ENCODE peak calls at places on chromosome 14, in eight cellular contexts. Y is astrocyte of the spinal cord; F is fibroblast of villous mesenchyme; N is body of pancreas; Z is psoas muscle; M is CD8-positive, alpha-beta T cell; S is epithelial cell of esophagus; P is tibial artery. O is an unnamed sample.

GRCh38 chr14:24207104-24207543 is 1.6 kb downstream of the TSSK4 start:
- DNase-seq in P (no peak), M (no peak), S (no peak), N (peak; percentile 7), Y (no peak), F (no peak), Z (no peak), O (no peak)

GRCh38 chr14:68309631-68310030 is 483.2 kb downstream of the ZFP36L1 start:
- DNase-seq in N (no peak), S (peak; percentile 52), Z (no peak), M (no peak), P (no peak), F (no peak), Y (peak; percentile 7), O (no peak)

GRCh38 chr14:97061198-97061597 is 264.0 kb downstream of the VRK1 start:
- DNase-seq in P (peak; percentile 42), F (no peak), S (no peak), M (no peak), Y (no peak), Z (no peak), N (no peak), O (no peak)

GRCh38 chr14:62616668-62617067 is 428.6 kb downstream of the KCNH5 start:
- DNase-seq in M (no peak), F (no peak), P (no peak), Z (no peak), S (no peak), N (no peak), Y (no peak), O (no peak)

GRCh38 chr14:96170961-96171592 is 33.6 kb upstream of the BDKRB2 start:
- DNase-seq in Y (no peak), F (no peak), Z (no peak), M (no peak), N (no peak), S (no peak), P (peak; percentile 17), O (no peak)

GRCh38 chr14:27327095-27327494 is 729.3 kb upstream of the NOVA1 start:
- DNase-seq in Z (no peak), Y (no peak), S (no peak), P (no peak), M (no peak), F (no peak), N (no peak), O (no peak)

GRCh38 chr14:102666635-102667034 is 74.2 kb downstream of the RCOR1 start:
- DNase-seq in Y (no peak), P (no peak), M (no peak), F (no peak), Z (no peak), S (no peak), N (no peak), O (peak; percentile 21)

GRCh38 chr14:104346112-104346462 is 207.7 kb downstream of the KIF26A start:
- DNase-seq in Y (no peak), N (no peak), F (no peak), P (no peak), Z (no peak), S (no peak), M (no peak), O (no peak)

GRCh38 chr14:103109789-103110415 is 13.4 kb upstream of the TNFAIP2 start:
- DNase-seq in Z (peak; percentile 82), Y (peak; percentile 72), M (no peak), F (peak; percentile 79), S (no peak), P (no peak), N (peak; percentile 36), O (peak; percentile 71)

GRCh38 chr14:87873741-87874140 is 119.2 kb downstream of the GALC start:
- DNase-seq in S (peak; percentile 45), P (no peak), Y (no peak), F (no peak), N (no peak), Z (no peak), M (no peak), O (no peak)

GRCh38 chr14:22265319-22266140 is 323.5 kb downstream of the DAD1 start:
- DNase-seq in M (no peak), P (no peak), N (no peak), F (peak; percentile 28), S (peak; percentile 57), Z (no peak), Y (peak; percentile 39), O (peak; percentile 66)

GRCh38 chr14:30584058-30584630 is 25.2 kb downstream of the G2E3 start:
- DNase-seq in F (peak; percentile 60), Y (no peak), P (no peak), Z (no peak), S (no peak), N (no peak), M (no peak), O (peak; percentile 12)

GRCh38 chr14:90275455-90275814 is 19.1 kb downstream of the PSMC1 start:
- DNase-seq in N (no peak), F (no peak), P (no peak), Y (no peak), M (no peak), Z (no peak), S (no peak), O (peak; percentile 22)

GRCh38 chr14:33475623-33476022 is 475.3 kb downstream of the EGLN3 start:
- DNase-seq in P (peak; percentile 35), N (peak; percentile 14), Z (no peak), F (peak; percentile 38), S (peak; percentile 60), Y (peak; percentile 49), M (no peak), O (peak; percentile 57)

GRCh38 chr14:61555056-61555838 is 140.1 kb upstream of the HIF1A start:
- DNase-seq in M (no peak), Y (peak; percentile 44), N (no peak), F (peak; percentile 63), Z (no peak), S (peak; percentile 69), P (no peak), O (peak; percentile 65)

GRCh38 chr14:34081126-34081575 is 130.3 kb upstream of the EGLN3 start:
- DNase-seq in Y (peak; percentile 65), N (no peak), F (no peak), Z (no peak), P (no peak), M (no peak), S (peak; percentile 42), O (peak; percentile 65)

DNA sequence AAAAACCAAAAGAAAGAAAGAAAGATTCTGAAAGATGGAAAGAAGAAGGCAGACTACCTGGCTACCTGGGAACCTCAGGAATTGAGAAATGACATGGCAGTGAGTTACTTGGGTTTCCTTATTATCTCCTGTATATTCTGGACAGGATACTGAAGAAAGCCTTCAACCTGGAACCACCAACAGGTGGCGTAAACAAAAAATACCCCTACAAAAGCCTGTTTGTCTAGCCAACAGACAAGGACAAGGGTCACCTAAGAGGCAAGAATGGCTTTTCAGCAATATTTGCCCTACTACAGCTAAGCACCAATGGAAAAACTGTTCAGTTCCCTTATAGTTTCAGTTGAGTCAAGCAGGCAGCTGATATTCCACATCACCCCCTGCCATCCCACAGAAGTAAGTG is 274.9 kb downstream of the GPHN start:
- DNase-seq in P (no peak), S (no peak), Z (no peak), M (no peak), F (no peak), Y (no peak), N (no peak), O (no peak)
- TF ChIP-seq CTCF in P (no peak), S (no peak), Z (no peak), M (no peak), F (no peak), Y (no peak), N (no peak), O (no peak)

GRCh38 chr14:92480856-92481255 is 32.7 kb upstream of the RIN3 start:
- DNase-seq in N (no peak), P (no peak), Y (no peak), S (no peak), M (no peak), Z (no peak), F (no peak), O (no peak)

GRCh38 chr14:92484132-92484823 is 29.3 kb upstream of the RIN3 start:
- DNase-seq in P (no peak), Y (no peak), N (no peak), Z (no peak), F (no peak), S (no peak), M (no peak), O (no peak)

GRCh38 chr14:92482621-92483319 is 30.8 kb upstream of the RIN3 start:
- DNase-seq in Z (no peak), N (no peak), S (no peak), F (no peak), M (no peak), P (no peak), Y (no peak), O (no peak)

GRCh38 chr14:92481811-92482559 is 31.6 kb upstream of the RIN3 start:
- DNase-seq in Z (no peak), Y (no peak), N (no peak), P (no peak), F (no peak), S (no peak), M (no peak), O (no peak)

GRCh38 chr14:92481386-92481785 is 32.2 kb upstream of the RIN3 start:
- DNase-seq in S (no peak), Y (peak; percentile 82), Z (no peak), N (no peak), M (no peak), P (no peak), F (peak; percentile 73), O (peak; percentile 84)
- TF ChIP-seq CTCF in S (no peak), Y (peak; percentile 48), Z (no peak), N (no peak), M (no peak), P (no peak), F (peak; percentile 56), O (peak; percentile 72)

DNA sequence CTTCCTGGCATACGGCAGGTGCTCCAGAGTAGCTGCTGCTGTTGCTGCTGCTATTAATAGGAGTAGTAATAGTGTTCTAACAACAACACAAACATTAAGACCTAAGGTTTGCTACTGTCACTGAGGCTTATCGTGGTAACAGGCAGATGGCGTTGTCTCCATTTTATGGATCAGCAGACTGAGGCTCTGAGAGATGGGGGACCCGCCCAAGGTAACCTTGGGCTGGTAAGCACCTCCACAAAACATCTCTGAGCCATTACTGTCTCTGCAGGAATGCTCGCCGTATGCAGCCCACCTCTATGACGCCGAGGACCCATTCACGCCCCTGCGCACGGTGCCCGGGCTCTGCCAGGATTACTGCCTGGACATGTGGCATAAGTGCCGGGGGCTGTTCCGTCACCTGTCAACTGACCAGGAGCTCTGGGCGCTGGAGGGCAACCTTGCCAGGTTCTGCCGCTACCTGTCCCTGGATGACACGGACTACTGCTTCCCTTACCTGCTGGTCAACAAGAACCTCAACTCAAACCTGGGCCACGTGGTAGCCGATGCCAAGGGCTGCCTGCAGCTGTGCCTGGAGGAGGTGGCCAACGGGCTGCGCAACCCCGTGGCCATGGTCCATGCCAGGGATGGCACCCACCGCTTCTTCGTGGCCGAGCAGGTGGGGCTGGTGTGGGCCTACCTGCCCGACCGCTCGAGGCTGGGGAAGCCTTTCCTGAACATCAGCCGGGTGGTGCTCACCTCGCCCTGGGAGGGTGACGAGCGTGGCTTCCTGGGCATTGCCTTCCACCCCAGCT is 7.2 kb downstream of the HHIPL1 start:
- DNase-seq in P (no peak), M (no peak), Y (no peak), Z (no peak), F (no peak), S (no peak), N (no peak), O (no peak)
- TF ChIP-seq CTCF in P (no peak), M (no peak), Y (no peak), Z (no peak), F (no peak), S (no peak), N (no peak), O (no peak)

DNA sequence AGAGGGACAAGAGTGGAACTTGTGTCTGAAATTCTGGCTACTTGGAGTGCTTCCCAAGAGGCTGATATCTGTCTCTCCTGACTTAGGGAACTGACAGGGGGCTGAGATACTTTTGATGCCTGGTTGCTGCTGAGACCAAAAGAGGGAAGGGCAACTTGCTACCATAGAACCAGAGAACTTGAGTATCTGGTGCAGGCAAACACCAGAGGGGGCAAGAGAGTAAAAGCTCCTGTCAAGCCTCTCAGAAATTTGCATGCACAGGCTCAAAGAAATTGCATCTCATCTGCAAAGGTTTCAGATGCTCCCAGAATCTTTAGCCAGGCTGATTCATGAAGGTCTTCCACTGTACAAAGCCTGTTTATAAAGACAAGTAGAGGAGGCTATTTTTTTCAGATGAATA is 391.3 kb upstream of the FOXG1 start:
- DNase-seq in Y (peak; percentile 54), P (no peak), F (no peak), N (no peak), S (peak; percentile 64), M (no peak), Z (no peak), O (peak; percentile 79)
- TF ChIP-seq CTCF in Y (peak; percentile 58), P (no peak), F (no peak), N (no peak), S (peak; percentile 88), M (no peak), Z (no peak), O (peak; percentile 90)